ENCODE peak calls at places on chromosomes 16 and 17, in four cellular contexts. One of them, this sample, is unnamed.

GRCh38 chr17:73342549-73343167 is 30.9 kb upstream of the CDC42EP4 start:
- DNase-seq in GM23338: peak; percentile 37
- DNase-seq in transverse colon: no peak
- DNase-seq in stomach: no peak
- DNase-seq in this sample: no peak

GRCh38 chr16:29763326-29763725 is 14.7 kb upstream of the ZG16 start:
- DNase-seq in transverse colon: no peak
- DNase-seq in stomach: no peak
- DNase-seq in GM23338: no peak
- DNase-seq in this sample: no peak

GRCh38 chr16:1124795-1125194 is 28.1 kb upstream of the CACNA1H start:
- DNase-seq in transverse colon: no peak
- DNase-seq in GM23338: no peak
- DNase-seq in stomach: no peak
- DNase-seq in this sample: no peak

GRCh38 chr16:24138024-24138423 is 118.1 kb upstream of the CACNG3 start:
- DNase-seq in stomach: no peak
- DNase-seq in GM23338: peak; percentile 66
- DNase-seq in transverse colon: no peak
- DNase-seq in this sample: no peak

GRCh38 chr16:57676624-57677085 is 8.5 kb downstream of the ADGRG3 start:
- DNase-seq in stomach: no peak
- DNase-seq in transverse colon: no peak
- DNase-seq in GM23338: no peak
- DNase-seq in this sample: no peak

GRCh38 chr17:31068291-31068690 is 26.5 kb upstream of the NF1 start:
- DNase-seq in transverse colon: peak; percentile 65
- DNase-seq in GM23338: peak; percentile 85
- DNase-seq in stomach: peak; percentile 36
- DNase-seq in this sample: no peak

GRCh38 chr17:3870871-3871306 is 22.0 kb downstream of the CAMKK1 start:
- DNase-seq in transverse colon: peak; percentile 34
- DNase-seq in stomach: peak; percentile 50
- DNase-seq in GM23338: no peak
- DNase-seq in this sample: no peak

GRCh38 chr16:48194828-48195566 is 39.2 kb upstream of the ABCC12 start:
- DNase-seq in transverse colon: no peak
- DNase-seq in stomach: peak; percentile 35
- DNase-seq in GM23338: no peak
- DNase-seq in this sample: peak; percentile 77

GRCh38 chr16:1980026-1980769 is 1.1 kb downstream of the NOXO1 start:
- DNase-seq in transverse colon: no peak
- DNase-seq in GM23338: peak; percentile 66
- DNase-seq in stomach: peak; percentile 44
- DNase-seq in this sample: no peak

GRCh38 chr17:6657633-6658287 is 6.2 kb downstream of the C17orf100 start:
- DNase-seq in transverse colon: no peak
- DNase-seq in GM23338: no peak
- DNase-seq in stomach: no peak
- DNase-seq in this sample: no peak

GRCh38 chr17:44167181-44167861 is 3.2 kb upstream of the ASB16 start:
- DNase-seq in transverse colon: no peak
- DNase-seq in stomach: no peak
- DNase-seq in GM23338: no peak
- DNase-seq in this sample: no peak

GRCh38 chr16:90019543-90020259 is 445 bp upstream of the DBNDD1 start:
- DNase-seq in GM23338: peak; percentile 86
- DNase-seq in stomach: peak; percentile 40
- DNase-seq in transverse colon: peak; percentile 62
- DNase-seq in this sample: no peak

GRCh38 chr16:48963901-48964615 is 317.6 kb downstream of the CBLN1 start:
- DNase-seq in stomach: no peak
- DNase-seq in GM23338: no peak
- DNase-seq in transverse colon: no peak
- DNase-seq in this sample: no peak

GRCh38 chr16:25691519-25692091 is at the start of gene HS3ST4:
- DNase-seq in GM23338: peak; percentile 69
- DNase-seq in stomach: peak; percentile 43
- DNase-seq in transverse colon: no peak
- DNase-seq in this sample: no peak

GRCh38 chr16:28105954-28106353 is 42.4 kb upstream of the GSG1L start:
- DNase-seq in transverse colon: no peak
- DNase-seq in stomach: no peak
- DNase-seq in GM23338: no peak
- DNase-seq in this sample: no peak

GRCh38 chr17:72812823-72813222 is 279.7 kb downstream of the SLC39A11 start:
- DNase-seq in GM23338: no peak
- DNase-seq in stomach: no peak
- DNase-seq in transverse colon: no peak
- DNase-seq in this sample: no peak

GRCh38 chr17:8807070-8807550 is 7.9 kb upstream of the MFSD6L start:
- DNase-seq in stomach: no peak
- DNase-seq in transverse colon: no peak
- DNase-seq in GM23338: no peak
- DNase-seq in this sample: no peak

GRCh38 chr16:48583075-48584065 is 26.6 kb downstream of the N4BP1 start:
- DNase-seq in GM23338: no peak
- DNase-seq in stomach: no peak
- DNase-seq in transverse colon: no peak
- DNase-seq in this sample: no peak

GRCh38 chr17:32111141-32111771 is 31.0 kb upstream of the RHOT1 start:
- DNase-seq in stomach: peak; percentile 61
- DNase-seq in transverse colon: peak; percentile 33
- DNase-seq in GM23338: peak; percentile 83
- DNase-seq in this sample: peak; percentile 32

GRCh38 chr17:43940630-43941029 is 1.6 kb downstream of the PPY start:
- DNase-seq in transverse colon: no peak
- DNase-seq in GM23338: peak; percentile 84
- DNase-seq in stomach: no peak
- DNase-seq in this sample: no peak

GRCh38 chr17:51848451-51848850 is 310.1 kb downstream of the CA10 start:
- DNase-seq in transverse colon: no peak
- DNase-seq in stomach: no peak
- DNase-seq in GM23338: no peak
- DNase-seq in this sample: no peak

GRCh38 chr16:27514806-27515205 is 34.9 kb downstream of the GTF3C1 start:
- DNase-seq in transverse colon: no peak
- DNase-seq in GM23338: no peak
- DNase-seq in stomach: no peak
- DNase-seq in this sample: no peak

GRCh38 chr17:72219136-72219823 is 98.5 kb downstream of the SOX9 start:
- DNase-seq in transverse colon: no peak
- DNase-seq in stomach: no peak
- DNase-seq in GM23338: peak; percentile 82
- DNase-seq in this sample: no peak

GRCh38 chr17:77319211-77320031 is 178.7 kb downstream of the SEC14L1 start:
- DNase-seq in GM23338: peak; percentile 46
- DNase-seq in transverse colon: peak; percentile 94
- DNase-seq in stomach: peak; percentile 88
- DNase-seq in this sample: peak; percentile 95

GRCh38 chr17:77318491-77319210 is 177.9 kb downstream of the SEC14L1 start:
- DNase-seq in stomach: peak; percentile 44
- DNase-seq in transverse colon: peak; percentile 54
- DNase-seq in GM23338: no peak
- DNase-seq in this sample: no peak

GRCh38 chr17:77318021-77318420 is 177.3 kb downstream of the SEC14L1 start:
- DNase-seq in GM23338: no peak
- DNase-seq in stomach: no peak
- DNase-seq in transverse colon: peak; percentile 8
- DNase-seq in this sample: no peak

GRCh38 chr17:77320501-77321256 is 179.9 kb downstream of the SEC14L1 start:
- DNase-seq in transverse colon: peak; percentile 29
- DNase-seq in stomach: no peak
- DNase-seq in GM23338: no peak
- DNase-seq in this sample: no peak

GRCh38 chr17:77320046-77320445 is 179.3 kb downstream of the SEC14L1 start:
- DNase-seq in GM23338: no peak
- DNase-seq in stomach: no peak
- DNase-seq in transverse colon: peak; percentile 32
- DNase-seq in this sample: no peak
- TF ChIP-seq POLR2AphosphoS5 in GM23338: no peak
- TF ChIP-seq POLR2AphosphoS5 in stomach: peak; percentile 29
- TF ChIP-seq POLR2AphosphoS5 in transverse colon: no peak
- TF ChIP-seq POLR2AphosphoS5 in this sample: no peak

GRCh38 chr16:8549843-8550412 is 40.4 kb downstream of the TMEM114 start:
- DNase-seq in stomach: no peak
- DNase-seq in GM23338: no peak
- DNase-seq in transverse colon: no peak
- DNase-seq in this sample: no peak

GRCh38 chr16:8552487-8553221 is 37.7 kb downstream of the TMEM114 start:
- DNase-seq in GM23338: no peak
- DNase-seq in transverse colon: no peak
- DNase-seq in stomach: peak; percentile 14
- DNase-seq in this sample: no peak

GRCh38 chr16:8550728-8551387 is 39.5 kb downstream of the TMEM114 start:
- DNase-seq in stomach: peak; percentile 10
- DNase-seq in transverse colon: no peak
- DNase-seq in GM23338: no peak
- DNase-seq in this sample: no peak

GRCh38 chr16:8554881-8555280 is 35.4 kb downstream of the TMEM114 start:
- DNase-seq in stomach: no peak
- DNase-seq in GM23338: no peak
- DNase-seq in transverse colon: no peak
- DNase-seq in this sample: no peak

GRCh38 chr16:8551388-8552332 is 38.7 kb downstream of the TMEM114 start:
- DNase-seq in GM23338: no peak
- DNase-seq in transverse colon: no peak
- DNase-seq in stomach: no peak
- DNase-seq in this sample: no peak
- TF ChIP-seq POLR2AphosphoS5 in GM23338: no peak
- TF ChIP-seq POLR2AphosphoS5 in transverse colon: no peak
- TF ChIP-seq POLR2AphosphoS5 in stomach: no peak
- TF ChIP-seq POLR2AphosphoS5 in this sample: no peak

GRCh38 chr17:40058151-40058784 is 4.1 kb upstream of the MED24 start:
- DNase-seq in GM23338: no peak
- DNase-seq in stomach: no peak
- DNase-seq in transverse colon: no peak
- DNase-seq in this sample: no peak
- TF ChIP-seq POLR2AphosphoS5 in GM23338: no peak
- TF ChIP-seq POLR2AphosphoS5 in stomach: no peak
- TF ChIP-seq POLR2AphosphoS5 in transverse colon: no peak
- TF ChIP-seq POLR2AphosphoS5 in this sample: peak; percentile 26

DNA sequence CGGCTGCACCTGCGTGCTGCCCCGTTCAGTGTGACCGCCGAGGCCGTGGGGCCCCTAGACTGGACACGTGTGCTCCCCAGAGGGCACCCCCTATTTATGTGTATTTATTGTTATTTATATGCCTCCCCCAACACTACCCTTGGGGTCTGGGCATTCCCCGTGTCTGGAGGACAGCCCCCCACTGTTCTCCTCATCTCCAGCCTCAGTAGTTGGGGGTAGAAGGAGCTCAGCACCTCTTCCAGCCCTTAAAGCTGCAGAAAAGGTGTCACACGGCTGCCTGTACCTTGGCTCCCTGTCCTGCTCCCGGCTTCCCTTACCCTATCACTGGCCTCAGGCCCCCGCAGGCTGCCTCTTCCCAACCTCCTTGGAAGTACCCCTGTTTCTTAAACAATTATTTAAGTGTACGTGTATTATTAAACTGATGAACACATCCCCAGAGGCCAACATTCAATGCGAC is 1.7 kb downstream of the IL17C start:
- DNase-seq in GM23338: no peak
- DNase-seq in transverse colon: no peak
- DNase-seq in stomach: no peak
- DNase-seq in this sample: no peak
- TF ChIP-seq POLR2AphosphoS5 in GM23338: no peak
- TF ChIP-seq POLR2AphosphoS5 in transverse colon: no peak
- TF ChIP-seq POLR2AphosphoS5 in stomach: no peak
- TF ChIP-seq POLR2AphosphoS5 in this sample: no peak

DNA sequence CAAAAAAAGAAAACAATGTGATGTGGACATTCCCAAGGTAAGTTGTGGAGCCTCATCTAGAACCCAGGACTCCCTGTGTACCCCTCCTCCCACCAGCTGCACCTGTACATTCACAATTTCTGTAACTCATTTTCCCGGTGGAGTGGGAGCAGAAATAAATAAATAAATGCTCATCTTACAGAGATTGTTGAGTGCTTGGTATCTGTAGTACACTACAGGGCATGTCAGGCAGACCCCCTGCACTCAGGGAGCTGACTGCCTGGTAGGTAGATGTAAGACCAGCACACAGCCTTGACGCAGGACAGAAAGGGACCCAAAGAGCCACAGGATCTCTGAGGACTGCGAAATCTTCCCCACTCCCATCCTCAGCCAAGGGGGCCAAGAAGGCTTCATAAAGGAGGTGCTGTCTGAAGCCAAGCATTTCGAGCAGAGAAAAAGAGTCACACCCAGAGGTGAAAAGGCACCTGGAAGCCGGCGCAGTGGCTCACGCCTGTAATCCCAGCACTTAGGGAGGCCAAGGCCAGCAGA is 6.5 kb downstream of the EIF1 start:
- DNase-seq in GM23338: no peak
- DNase-seq in transverse colon: no peak
- DNase-seq in stomach: no peak
- DNase-seq in this sample: no peak
- TF ChIP-seq POLR2AphosphoS5 in GM23338: no peak
- TF ChIP-seq POLR2AphosphoS5 in transverse colon: no peak
- TF ChIP-seq POLR2AphosphoS5 in stomach: no peak
- TF ChIP-seq POLR2AphosphoS5 in this sample: no peak

GRCh38 chr17:4881761-4882555 is 17.4 kb upstream of the C17orf107 start:
- DNase-seq in stomach: peak; percentile 83
- DNase-seq in GM23338: peak; percentile 93
- DNase-seq in transverse colon: peak; percentile 80
- DNase-seq in this sample: peak; percentile 74
- TF ChIP-seq POLR2AphosphoS5 in stomach: peak; percentile 7
- TF ChIP-seq POLR2AphosphoS5 in GM23338: peak; percentile 28
- TF ChIP-seq POLR2AphosphoS5 in transverse colon: no peak
- TF ChIP-seq POLR2AphosphoS5 in this sample: peak; percentile 57

DNA sequence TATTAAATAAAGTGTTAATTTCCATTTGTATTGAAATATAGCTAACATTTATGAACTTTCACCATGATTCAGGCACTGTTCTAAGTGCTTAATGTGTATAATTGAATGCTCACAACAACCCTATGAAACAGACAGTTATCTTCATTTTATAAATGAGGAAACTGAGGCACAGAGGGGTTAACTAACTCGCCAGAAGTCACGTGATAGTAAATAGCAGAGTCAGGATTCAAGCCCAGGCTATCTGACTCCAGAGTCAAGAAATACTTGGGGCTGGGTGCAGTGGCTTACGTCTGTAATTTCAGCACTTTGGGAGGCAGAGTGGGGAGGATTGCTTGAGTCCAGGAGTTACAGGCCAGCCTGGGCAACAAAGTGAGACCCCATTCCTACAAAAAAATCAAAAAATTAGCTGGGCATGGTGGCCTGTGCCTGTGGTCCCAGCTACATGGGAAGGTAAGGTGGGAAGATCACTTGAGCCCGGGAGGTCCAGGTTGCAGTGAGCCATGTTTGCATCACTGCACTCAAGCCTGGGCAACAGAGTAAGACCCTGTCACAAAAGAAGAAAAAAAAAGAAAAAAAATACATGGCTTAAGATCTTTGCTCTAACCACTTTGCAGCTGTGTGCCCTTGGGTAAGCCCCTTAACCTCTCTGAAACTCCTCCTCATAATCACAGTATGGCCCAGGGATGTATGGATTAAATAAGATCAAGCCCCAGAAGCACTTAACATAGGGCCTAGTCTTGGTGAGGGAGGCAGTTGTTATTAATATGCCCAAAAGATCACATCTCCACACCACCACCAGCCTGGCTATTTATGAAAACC is 29.0 kb downstream of the WSB1 start:
- DNase-seq in stomach: no peak
- DNase-seq in GM23338: no peak
- DNase-seq in transverse colon: no peak
- DNase-seq in this sample: no peak
- TF ChIP-seq POLR2AphosphoS5 in stomach: no peak
- TF ChIP-seq POLR2AphosphoS5 in GM23338: no peak
- TF ChIP-seq POLR2AphosphoS5 in transverse colon: no peak
- TF ChIP-seq POLR2AphosphoS5 in this sample: no peak

GRCh38 chr17:82030470-82031302 is 792 bp upstream of the RAC3 start:
- DNase-seq in stomach: peak; percentile 90
- DNase-seq in transverse colon: peak; percentile 91
- DNase-seq in GM23338: peak; percentile 92
- DNase-seq in this sample: peak; percentile 83
- TF ChIP-seq POLR2AphosphoS5 in stomach: peak; percentile 49
- TF ChIP-seq POLR2AphosphoS5 in transverse colon: no peak
- TF ChIP-seq POLR2AphosphoS5 in GM23338: no peak
- TF ChIP-seq POLR2AphosphoS5 in this sample: peak; percentile 77